ENCODE peak calls at places on chromosomes 3 and 15, in four cellular contexts. E is IMR-90, V is A549, Y is endothelial cell. W is an unnamed sample.

GRCh38 chr15:80489030-80489594 is 84.9 kb downstream of the ARNT2 start:
- DNase-seq in E (peak), V (no peak), Y (no peak), W (no peak)

GRCh38 chr15:25501828-25502446 is 63.1 kb upstream of the UBE3A start:
- DNase-seq in E (peak), V (peak), Y (peak), W (no peak)

GRCh38 chr15:71739355-71739754 is 71.0 kb upstream of the NR2E3 start:
- DNase-seq in E (no peak), V (no peak), Y (no peak), W (no peak)

GRCh38 chr3:49535971-49536874 is 18.1 kb upstream of the BSN start:
- DNase-seq in E (peak), V (no peak), Y (no peak), W (no peak)

GRCh38 chr15:77904901-77905300 is 172.6 kb downstream of the TBC1D2B start:
- DNase-seq in E (no peak), V (no peak), Y (no peak), W (no peak)

GRCh38 chr15:79004336-79004735 is 59.5 kb upstream of the CTSH start:
- DNase-seq in E (peak), V (peak), Y (no peak), W (no peak)

GRCh38 chr3:172466553-172467130 is 18.4 kb upstream of the GHSR start:
- DNase-seq in E (peak), V (no peak), Y (no peak), W (no peak)

GRCh38 chr3:126134219-126134975 is 46.0 kb downstream of the ALDH1L1 start:
- DNase-seq in E (peak), V (peak), Y (peak), W (peak)

GRCh38 chr3:130850044-130850797 is 43.7 kb upstream of the ATP2C1 start:
- DNase-seq in E (peak), V (peak), Y (peak), W (no peak)

GRCh38 chr3:7095116-7095515 is 234.2 kb downstream of the GRM7 start:
- DNase-seq in E (no peak), V (no peak), Y (no peak), W (no peak)

GRCh38 chr3:151864423-151865101 is 8.9 kb upstream of the SUCNR1 start:
- DNase-seq in E (peak), V (peak), Y (no peak), W (no peak)

GRCh38 chr3:182921665-182922355 is 58.5 kb downstream of the DCUN1D1 start:
- DNase-seq in E (peak), V (no peak), Y (no peak), W (no peak)

GRCh38 chr15:69793783-69794451 is 303.8 kb downstream of the TLE3 start:
- DNase-seq in E (no peak), V (no peak), Y (no peak), W (no peak)

GRCh38 chr3:120040813-120041377 is 53.4 kb downstream of the GSK3B start:
- DNase-seq in E (no peak), V (no peak), Y (no peak), W (no peak)

GRCh38 chr15:98805434-98806274 is 157.3 kb downstream of the IGF1R start:
- DNase-seq in E (peak), V (peak), Y (no peak), W (no peak)
- TF ChIP-seq CTCF in E (no peak), V (no peak), Y (peak), W (peak)

DNA sequence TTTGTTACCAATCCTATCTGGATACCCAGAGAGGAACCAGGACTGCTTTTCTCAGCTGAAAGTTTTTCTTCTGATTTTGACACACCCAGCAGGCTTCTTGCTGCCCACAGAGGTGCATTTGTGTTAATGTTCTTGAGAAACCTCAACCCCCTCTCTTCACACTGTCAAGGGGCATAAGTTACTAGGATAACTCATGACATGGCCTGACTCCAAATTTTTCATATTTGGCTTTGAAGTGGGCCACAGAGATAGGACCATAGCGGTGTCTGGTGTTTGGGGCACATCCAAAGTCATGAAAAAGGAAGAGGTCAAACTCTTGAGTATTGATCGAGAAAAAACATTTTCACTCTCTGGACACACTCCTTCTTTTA is 82.3 kb upstream of the XCR1 start:
- DNase-seq in E (no peak), V (no peak), Y (no peak), W (no peak)
- TF ChIP-seq CTCF in E (no peak), V (no peak), Y (no peak), W (no peak)

DNA sequence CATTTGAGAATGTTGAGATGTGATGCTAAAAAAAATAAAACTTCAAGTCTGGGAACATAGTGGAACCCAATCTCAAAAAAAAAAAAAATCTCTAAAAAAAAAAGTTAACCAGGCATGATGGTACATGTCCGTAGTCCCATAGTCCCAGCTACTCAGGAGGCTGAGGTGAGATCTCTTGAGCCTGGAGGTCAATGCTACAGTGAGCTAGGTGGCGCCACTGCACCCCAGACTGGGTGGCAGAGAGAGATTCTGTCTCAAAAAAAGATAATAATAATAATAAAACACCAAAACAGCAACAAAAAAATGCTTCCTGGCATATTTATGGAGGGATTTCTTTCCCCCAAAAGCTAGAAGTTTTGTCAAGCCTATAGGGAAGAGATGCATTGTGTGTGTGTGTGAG is 361.6 kb downstream of the ROBO1 start:
- DNase-seq in E (no peak), V (no peak), Y (no peak), W (no peak)
- TF ChIP-seq CTCF in E (no peak), V (no peak), Y (no peak), W (no peak)

GRCh38 chr3:148990211-148990610 is 1.1 kb upstream of the GYG1 start:
- DNase-seq in E (no peak), V (no peak), Y (no peak), W (no peak)

GRCh38 chr3:148992635-148993230 is 1.4 kb downstream of the GYG1 start:
- DNase-seq in E (no peak), V (no peak), Y (no peak), W (no peak)

GRCh38 chr3:148992027-148992634 is 791 bp downstream of the GYG1 start:
- DNase-seq in E (no peak), V (peak), Y (peak), W (peak)

DNA sequence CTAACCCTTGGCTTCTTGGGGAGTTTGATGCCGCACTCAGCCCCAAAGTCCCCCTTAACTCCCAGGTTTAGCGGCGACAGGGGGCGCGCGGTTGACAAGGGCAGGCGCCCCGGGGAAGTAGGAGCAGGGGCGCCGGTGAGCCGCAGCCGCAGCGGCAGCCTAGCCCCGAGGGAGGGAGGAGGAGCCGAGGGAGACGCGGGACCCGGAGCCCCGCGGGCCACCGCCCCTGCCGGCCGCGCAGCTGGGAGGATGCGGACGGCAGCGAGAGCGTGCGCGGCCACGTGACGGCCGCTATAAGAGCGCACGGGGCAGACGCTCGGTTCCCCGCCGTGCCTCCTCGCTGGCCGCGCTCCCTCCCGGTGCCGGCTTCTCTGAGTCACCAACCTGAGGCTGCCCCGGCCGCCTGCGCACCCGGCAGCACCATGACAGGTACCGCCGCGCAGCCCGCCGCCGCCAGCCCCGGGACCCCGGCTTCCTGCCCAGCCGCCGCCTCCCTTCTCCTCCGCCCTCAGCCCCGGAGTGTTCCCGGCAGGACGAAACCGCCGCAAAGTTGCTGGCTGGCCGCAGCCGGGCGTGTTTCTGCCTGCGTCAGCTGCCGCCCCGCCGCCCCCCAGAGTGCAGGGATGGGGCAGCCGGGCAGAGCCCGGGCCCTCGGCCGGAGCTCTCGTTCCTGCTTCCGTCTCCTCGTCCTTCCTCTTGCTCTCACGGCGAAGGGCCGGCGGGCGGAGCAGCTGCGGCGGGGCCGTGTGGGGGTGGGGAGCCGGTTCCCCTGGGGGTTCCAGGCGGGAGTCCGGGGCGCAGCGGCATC is at the start of gene GYG1:
- DNase-seq in E (peak), V (peak), Y (peak), W (peak)
- TF ChIP-seq CTCF in E (peak), V (peak), Y (no peak), W (peak)

GRCh38 chr3:36843065-36844051 is 79.0 kb upstream of the DCLK3 start:
- DNase-seq in E (peak), V (peak), Y (peak), W (peak)
- TF ChIP-seq CTCF in E (peak), V (peak), Y (peak), W (peak)

GRCh38 chr3:15279671-15280402 is 52.5 kb downstream of the SH3BP5 start:
- DNase-seq in E (no peak), V (no peak), Y (no peak), W (no peak)
- TF ChIP-seq CTCF in E (no peak), V (no peak), Y (no peak), W (no peak)

DNA sequence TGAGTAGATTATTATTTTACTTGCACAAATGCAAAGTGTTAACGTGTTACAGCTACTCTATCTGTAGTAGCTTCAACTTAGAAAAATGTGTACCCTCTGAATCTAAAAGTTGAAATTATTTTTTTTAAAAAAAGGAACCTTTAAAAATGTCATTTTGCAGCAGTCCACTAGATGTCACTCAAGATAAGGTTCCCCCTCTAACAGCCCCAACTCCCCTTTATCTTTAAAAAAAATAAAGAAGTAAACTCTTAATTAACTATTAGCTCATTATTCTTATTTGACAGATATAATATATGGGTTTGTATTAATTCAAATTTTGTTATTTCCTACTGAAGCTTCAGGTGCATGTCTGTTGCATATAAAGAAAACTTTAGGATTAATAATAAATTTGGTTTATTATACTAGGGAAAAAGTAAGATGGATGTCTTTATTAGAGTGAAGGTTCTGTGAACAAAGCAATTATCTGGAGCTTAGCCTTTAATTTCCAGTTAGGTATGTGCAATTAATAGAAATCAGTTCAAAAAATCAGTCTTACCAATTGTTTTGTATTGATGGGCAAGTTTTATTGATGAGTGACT is 288.5 kb downstream of the VGLL3 start:
- DNase-seq in E (peak), V (no peak), Y (no peak), W (no peak)
- TF ChIP-seq CTCF in E (peak), V (peak), Y (peak), W (peak)

DNA sequence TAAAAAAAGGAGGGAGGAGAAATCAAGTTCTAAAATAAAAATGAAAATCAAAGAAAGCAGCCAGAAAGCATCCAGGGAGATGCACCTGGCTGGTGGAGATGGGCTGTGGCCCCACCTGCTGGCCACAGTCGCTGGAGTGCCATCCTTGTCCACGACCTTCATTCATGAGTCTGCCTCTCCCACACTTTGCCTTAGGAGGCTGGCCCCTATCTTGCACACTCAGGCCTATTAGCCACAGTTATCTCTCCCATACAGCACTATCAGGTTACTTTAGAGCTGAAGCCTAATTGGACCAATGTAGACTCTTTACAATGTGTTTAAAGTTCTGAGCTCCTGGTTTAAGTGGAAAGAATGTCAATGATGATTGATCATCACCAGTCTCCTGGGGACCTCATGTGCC is 392.0 kb upstream of the RORA start:
- DNase-seq in E (no peak), V (peak), Y (peak), W (peak)
- TF ChIP-seq CTCF in E (no peak), V (peak), Y (peak), W (peak)

GRCh38 chr15:65059369-65059750 is 8.4 kb downstream of the RASL12 start:
- DNase-seq in E (no peak), V (no peak), Y (no peak), W (no peak)
- TF ChIP-seq CTCF in E (no peak), V (no peak), Y (no peak), W (no peak)

GRCh38 chr15:53586815-53587214 is 172.6 kb downstream of the WDR72 start:
- DNase-seq in E (no peak), V (peak), Y (peak), W (peak)
- TF ChIP-seq CTCF in E (no peak), V (peak), Y (peak), W (peak)